ENCODE peak calls at places on chromosomes 1 and 21, in nine cellular contexts. A is psoas muscle; C is heart left ventricle; J is H1; M is dermis microvascular lymphatic vessel endothelial cell; K is stimulated activated CD4-positive, alpha-beta T cell treated with anti-CD3 and anti-CD28 coated beads, Interleukin-4, amount 100 ng/mL, for 1 hour; N is mesenchymal stem cell; Q is activated CD4-positive, alpha-beta memory T cell treated with anti-CD3 and anti-CD28 coated beads, Interleukin-2, amount 10 ng/mL, durations not matched to agents 7 days and 5 days; G is iris pigment epithelial cell. B is an unnamed sample.

GRCh38 chr1:229894535-229894934 is 172.5 kb upstream of the GALNT2 start:
- DNase-seq in A (no peak), C (no peak), J (no peak), M (no peak), K (no peak), N (no peak), Q (no peak), G (peak; percentile 5), B (no peak)

GRCh38 chr1:37633950-37634553 is 640 bp downstream of the RSPO1 start:
- DNase-seq in A (no peak), C (no peak), J (no peak), M (no peak), K (no peak), N (no peak), Q (no peak), G (no peak), B (no peak)

GRCh38 chr1:227776277-227776676 is 39.2 kb upstream of the PRSS38 start:
- DNase-seq in A (no peak), C (no peak), J (no peak), M (peak; percentile 51), K (no peak), N (peak; percentile 62), Q (no peak), G (peak; percentile 72), B (no peak)

GRCh38 chr1:9270290-9270900 is 22.3 kb upstream of the SPSB1 start:
- DNase-seq in A (no peak), C (no peak), J (no peak), M (no peak), K (no peak), N (no peak), Q (no peak), G (no peak), B (peak; percentile 75)

GRCh38 chr1:201676061-201676644 is 137.2 kb downstream of the NAV1 start:
- DNase-seq in A (peak; percentile 34), C (peak; percentile 29), J (no peak), M (peak; percentile 13), K (no peak), N (peak; percentile 67), Q (no peak), G (peak; percentile 53), B (peak; percentile 53)

GRCh38 chr1:167262820-167263219 is 42.1 kb downstream of the POU2F1 start:
- DNase-seq in A (no peak), C (no peak), J (no peak), M (no peak), K (no peak), N (no peak), Q (no peak), G (no peak), B (no peak)

GRCh38 chr1:158507511-158507910 is 35.5 kb downstream of the OR10R2 start:
- DNase-seq in A (no peak), C (no peak), J (no peak), M (no peak), K (no peak), N (no peak), Q (no peak), G (no peak), B (no peak)

GRCh38 chr1:3556336-3556735 is 55.0 kb downstream of the MEGF6 start:
- DNase-seq in A (no peak), C (no peak), J (no peak), M (no peak), K (no peak), N (no peak), Q (no peak), G (no peak), B (no peak)

GRCh38 chr1:9257851-9258250 is 23.3 kb downstream of the H6PD start:
- DNase-seq in A (peak; percentile 13), C (no peak), J (no peak), M (no peak), K (no peak), N (no peak), Q (no peak), G (no peak), B (no peak)

GRCh38 chr1:85606414-85606800 is 25.8 kb downstream of the CCN1 start:
- DNase-seq in A (no peak), C (no peak), J (no peak), M (no peak), K (no peak), N (peak; percentile 35), Q (no peak), G (no peak), B (no peak)

GRCh38 chr21:46537026-46537425 is 67.9 kb downstream of the S100B start:
- DNase-seq in A (no peak), C (no peak), J (no peak), M (no peak), K (no peak), N (no peak), Q (no peak), G (no peak), B (no peak)

GRCh38 chr1:212285685-212286436 is 651 bp downstream of the PPP2R5A start:
- DNase-seq in A (peak; percentile 73), C (peak; percentile 67), J (no peak), M (peak; percentile 41), K (peak; percentile 71), N (peak; percentile 62), Q (peak; percentile 78), G (peak; percentile 59), B (peak; percentile 79)

GRCh38 chr21:41932191-41932575 is 21.6 kb downstream of the C2CD2 start:
- DNase-seq in A (peak; percentile 38), C (no peak), J (no peak), M (peak; percentile 90), K (no peak), N (peak; percentile 80), Q (no peak), G (peak; percentile 88), B (no peak)

GRCh38 chr1:193406901-193407300 is 220.5 kb upstream of the B3GALT2 start:
- DNase-seq in A (no peak), C (no peak), J (no peak), M (peak; percentile 61), K (no peak), N (peak; percentile 68), Q (no peak), G (peak; percentile 85), B (no peak)

GRCh38 chr1:199218065-199218464 is 579.2 kb downstream of the PTPRC start:
- DNase-seq in A (no peak), C (no peak), J (no peak), M (no peak), K (no peak), N (no peak), Q (no peak), G (no peak), B (no peak)

GRCh38 chr1:236124965-236125364 is 17.4 kb upstream of the GPR137B start:
- DNase-seq in A (no peak), C (no peak), J (no peak), M (no peak), K (no peak), N (no peak), Q (no peak), G (no peak), B (no peak)

GRCh38 chr1:43317817-43318471 is 17.2 kb downstream of the TIE1 start:
- DNase-seq in A (no peak), C (no peak), J (no peak), M (no peak), K (no peak), N (no peak), Q (no peak), G (no peak), B (no peak)

GRCh38 chr1:193077991-193078390 is 18.6 kb downstream of the RO60 start:
- DNase-seq in A (no peak), C (no peak), J (no peak), M (no peak), K (no peak), N (no peak), Q (no peak), G (peak; percentile 62), B (no peak)

GRCh38 chr1:213381572-213382084 is 330.6 kb downstream of the RPS6KC1 start:
- DNase-seq in A (no peak), C (peak; percentile 37), J (no peak), M (no peak), K (no peak), N (no peak), Q (no peak), G (no peak), B (peak; percentile 71)

GRCh38 chr1:244304156-244304555 is 147.6 kb downstream of the ADSS2 start:
- DNase-seq in A (no peak), C (no peak), J (no peak), M (no peak), K (no peak), N (no peak), Q (no peak), G (no peak), B (no peak)

GRCh38 chr1:67771152-67771551 is 62.1 kb downstream of the GNG12 start:
- DNase-seq in A (no peak), C (no peak), J (no peak), M (peak; percentile 39), K (no peak), N (peak; percentile 38), Q (no peak), G (peak; percentile 90), B (no peak)

B was measured in left ventricle myocardium superior.